ENCODE peak calls at places on chromosomes 7 and 10, in seven cellular contexts. I is stimulated activated CD8-positive, alpha-beta memory T cell treated with anti-CD3 and anti-CD28 coated beads, Interleukin-7, amount 100 ng/mL, for 24 hours; J is stimulated activated CD4-positive, alpha-beta T cell treated with anti-CD3 and anti-CD28 coated beads, Interleukin-4, amount 100 ng/mL, for 4 hours; A is esophagus squamous epithelium; T is HCT116; K is NCI-H774; Y is central memory CD4-positive, alpha-beta T cell. W is an unnamed sample.

GRCh38 chr7:47104206-47104549 is 477.7 kb downstream of the TNS3 start:
- DNase-seq in I (no peak), J (no peak), A (no peak), T (no peak), K (no peak), Y (no peak), W (no peak)

GRCh38 chr10:70773965-70774809 is 11.0 kb downstream of the TBATA start:
- DNase-seq in I (no peak), J (no peak), A (no peak), T (no peak), K (no peak), Y (no peak), W (no peak)

GRCh38 chr7:77427996-77428603 is 12.0 kb upstream of the GSAP start:
- DNase-seq in I (no peak), J (no peak), A (no peak), T (no peak), K (no peak), Y (no peak), W (no peak)

GRCh38 chr10:15842493-15843169 is 17.7 kb downstream of the MINDY3 start:
- DNase-seq in I (no peak), J (no peak), A (no peak), T (no peak), K (no peak), Y (no peak), W (no peak)

GRCh38 chr10:13775786-13776780 is 189.3 kb downstream of the PRPF18 start:
- DNase-seq in I (no peak), J (no peak), A (no peak), T (no peak), K (no peak), Y (no peak), W (no peak)

GRCh38 chr7:46580756-46581155 is 659.7 kb upstream of the IGFBP3 start:
- DNase-seq in I (no peak), J (no peak), A (no peak), T (no peak), K (no peak), Y (no peak), W (no peak)

GRCh38 chr7:39228946-39229345 is 251.2 kb downstream of the POU6F2 start:
- DNase-seq in I (no peak), J (no peak), A (no peak), T (no peak), K (no peak), Y (no peak), W (peak)

GRCh38 chr10:90775351-90776028 is 82.3 kb downstream of the HTR7 start:
- DNase-seq in I (no peak), J (no peak), A (no peak), T (no peak), K (no peak), Y (no peak), W (no peak)

GRCh38 chr7:148699772-148700629 is 1.3 kb downstream of the CUL1 start:
- DNase-seq in I (no peak), J (no peak), A (no peak), T (no peak), K (peak), Y (no peak), W (peak)

GRCh38 chr7:68720722-68721121 is 877.6 kb upstream of the AUTS2 start:
- DNase-seq in I (no peak), J (no peak), A (no peak), T (no peak), K (no peak), Y (no peak), W (no peak)

GRCh38 chr10:93701903-93702277 is 502 bp downstream of the FRA10AC1 start:
- DNase-seq in I (no peak), J (peak), A (no peak), T (no peak), K (no peak), Y (no peak), W (no peak)